ENCODE peak calls at places on chromosome 5, in ten cellular contexts. U, S, Q, J, K, R, F, B, X and Y are unnamed samples.

GRCh38 chr5:149420509-149421371 is 41.6 kb upstream of the IL17B start:
- DNase-seq in U (peak; percentile 56), S (no peak), Q (no peak), J (peak; percentile 64), K (peak; percentile 43), R (peak; percentile 6), F (no peak), B (no peak), X (no peak), Y (no peak)

GRCh38 chr5:179023528-179024189 is at the start of gene ZNF879:
- DNase-seq in U (peak; percentile 95), S (peak; percentile 96), Q (peak; percentile 89), J (peak; percentile 98), K (peak; percentile 97), R (peak; percentile 96), F (peak; percentile 94), B (peak; percentile 59), X (peak; percentile 95), Y (peak; percentile 92)

GRCh38 chr5:64514620-64515019 is 8.8 kb downstream of the RGS7BP start:
- DNase-seq in U (no peak), S (no peak), Q (no peak), J (no peak), K (no peak), R (no peak), F (no peak), B (no peak), X (no peak), Y (no peak)

GRCh38 chr5:179866241-179867078 is 7.8 kb upstream of the MRNIP start:
- DNase-seq in U (no peak), S (no peak), Q (no peak), J (no peak), K (no peak), R (no peak), F (peak; percentile 49), B (peak; percentile 71), X (no peak), Y (peak; percentile 25)

GRCh38 chr5:90528704-90529233 is 615 bp downstream of the LYSMD3 start:
- DNase-seq in U (peak; percentile 32), S (peak; percentile 54), Q (no peak), J (peak; percentile 26), K (peak; percentile 27), R (peak; percentile 23), F (peak; percentile 50), B (peak; percentile 34), X (no peak), Y (peak; percentile 31)

GRCh38 chr5:12772276-12772675 is 868.0 kb upstream of the CTNND2 start:
- DNase-seq in U (no peak), S (no peak), Q (no peak), J (no peak), K (no peak), R (no peak), F (no peak), B (no peak), X (no peak), Y (no peak)

GRCh38 chr5:78417026-78417425 is 56.6 kb downstream of the SCAMP1 start:
- DNase-seq in U (peak; percentile 93), S (no peak), Q (no peak), J (peak; percentile 86), K (peak; percentile 63), R (no peak), F (no peak), B (no peak), X (no peak), Y (no peak)

GRCh38 chr5:53871772-53872171 is 311.3 kb downstream of the NDUFS4 start:
- DNase-seq in U (no peak), S (no peak), Q (no peak), J (no peak), K (no peak), R (no peak), F (no peak), B (no peak), X (no peak), Y (peak; percentile 14)

GRCh38 chr5:114450516-114450909 is 88.6 kb downstream of the KCNN2 start:
- DNase-seq in U (peak; percentile 8), S (no peak), Q (no peak), J (peak; percentile 5), K (no peak), R (peak; percentile 26), F (no peak), B (no peak), X (no peak), Y (peak; percentile 6)

GRCh38 chr5:116661419-116661818 is 86.8 kb upstream of the SEMA6A start:
- DNase-seq in U (no peak), S (no peak), Q (no peak), J (no peak), K (no peak), R (no peak), F (no peak), B (no peak), X (no peak), Y (no peak)

GRCh38 chr5:43007911-43008368 is 32.2 kb downstream of the ANXA2R start:
- DNase-seq in U (peak; percentile 81), S (peak; percentile 88), Q (no peak), J (peak; percentile 82), K (peak; percentile 84), R (peak; percentile 84), F (peak; percentile 89), B (peak; percentile 73), X (peak; percentile 76), Y (peak; percentile 92)
- TF ChIP-seq CTCF in U (no peak), S (no peak), Q (no peak), J (peak; percentile 0), K (no peak), R (peak; percentile 12), F (no peak), B (peak; percentile 14), X (no peak), Y (no peak)

DNA sequence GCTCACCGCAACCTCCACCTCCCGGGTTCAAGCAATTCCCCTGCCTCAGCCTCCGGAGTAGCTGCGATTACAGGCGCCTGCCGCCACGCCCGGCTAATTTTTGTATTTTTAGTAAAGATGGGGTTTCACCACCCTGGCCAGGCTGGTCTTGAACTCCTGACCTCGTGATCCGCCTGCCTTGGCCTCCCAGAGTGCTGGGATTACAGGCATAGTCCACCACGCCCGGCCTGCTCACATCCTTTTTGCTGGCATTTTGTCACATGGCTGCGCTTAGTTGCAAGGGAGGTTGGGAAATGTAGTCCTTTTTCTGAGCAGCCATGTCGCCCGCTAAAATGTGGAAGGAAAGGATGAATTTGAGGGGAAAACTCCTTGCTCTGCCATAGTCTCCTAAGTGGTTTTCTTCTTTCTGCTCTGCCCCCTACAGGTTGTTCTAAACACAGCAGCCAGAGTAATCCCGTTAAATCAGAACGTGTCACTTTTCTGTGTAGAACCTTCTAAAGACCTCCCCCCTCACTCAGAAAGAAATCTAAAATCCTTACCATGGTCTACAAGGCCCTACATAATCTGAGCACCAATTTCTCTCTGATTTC is 57.8 kb upstream of the HSPA9 start:
- DNase-seq in U (peak; percentile 85), S (peak; percentile 92), Q (peak; percentile 55), J (peak; percentile 90), K (peak; percentile 75), R (peak; percentile 71), F (peak; percentile 36), B (peak; percentile 27), X (peak; percentile 73), Y (peak; percentile 68)
- TF ChIP-seq CTCF in U (peak; percentile 47), S (peak; percentile 52), Q (peak; percentile 35), J (peak; percentile 52), K (peak; percentile 33), R (peak; percentile 34), F (peak; percentile 65), B (peak; percentile 56), X (peak; percentile 57), Y (peak; percentile 50)

GRCh38 chr5:141373673-141374317 is at the start of gene PCDHGA6:
- DNase-seq in U (peak; percentile 53), S (peak; percentile 49), Q (no peak), J (peak; percentile 73), K (peak; percentile 25), R (no peak), F (no peak), B (no peak), X (no peak), Y (peak; percentile 16)

GRCh38 chr5:141366016-141366896 is 2.3 kb downstream of the PCDHGA5 start:
- DNase-seq in U (no peak), S (no peak), Q (no peak), J (no peak), K (no peak), R (no peak), F (no peak), B (no peak), X (no peak), Y (no peak)

GRCh38 chr5:141371572-141372475 is 1.8 kb downstream of the PCDHGB3 start:
- DNase-seq in U (no peak), S (no peak), Q (no peak), J (no peak), K (no peak), R (no peak), F (no peak), B (no peak), X (no peak), Y (no peak)

GRCh38 chr5:141374627-141375026 is 936 bp downstream of the PCDHGA6 start:
- DNase-seq in U (no peak), S (no peak), Q (no peak), J (no peak), K (no peak), R (no peak), F (no peak), B (no peak), X (no peak), Y (no peak)

DNA sequence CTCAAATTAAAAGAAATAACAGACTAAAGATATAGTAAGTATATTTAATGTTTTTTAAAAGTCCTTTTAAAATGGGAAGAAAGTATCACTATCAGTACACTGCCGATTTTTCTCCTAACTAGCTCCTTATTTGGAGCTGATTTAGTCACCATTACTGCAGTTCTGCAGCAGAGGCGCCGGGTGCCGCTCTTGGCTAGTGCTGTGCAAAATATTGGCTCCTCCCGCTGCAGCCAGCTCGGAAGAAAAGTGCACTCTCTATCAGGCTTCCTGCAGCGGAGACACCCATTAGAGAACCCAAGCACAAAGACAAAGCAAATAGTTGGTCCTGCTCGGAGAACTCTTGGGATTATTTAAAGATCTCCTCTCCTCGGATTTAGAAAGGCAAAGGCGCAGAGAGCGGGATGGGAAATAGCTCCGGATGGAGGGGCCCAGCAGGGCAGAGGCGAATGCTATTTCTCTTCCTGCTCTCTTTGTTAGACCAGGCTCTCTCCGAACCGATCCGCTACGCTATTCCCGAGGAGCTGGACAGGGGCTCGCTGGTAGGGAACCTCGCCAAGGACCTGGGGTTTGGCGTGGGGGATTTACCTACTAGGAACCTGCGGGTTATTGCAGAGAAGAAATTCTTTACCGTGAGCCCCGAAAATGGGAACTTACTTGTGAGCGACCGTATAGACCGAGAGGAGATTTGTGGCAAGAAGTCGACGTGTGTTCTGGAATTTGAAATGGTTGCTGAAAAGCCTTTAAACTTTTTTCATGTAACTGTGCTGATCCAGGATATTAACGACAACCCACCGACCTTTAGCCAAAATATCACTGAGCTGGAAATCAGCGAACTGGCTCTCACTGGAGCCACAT is at the start of gene PCDHGB3:
- DNase-seq in U (peak; percentile 76), S (peak; percentile 40), Q (no peak), J (peak; percentile 77), K (peak; percentile 53), R (no peak), F (peak; percentile 48), B (peak; percentile 84), X (no peak), Y (peak; percentile 77)
- TF ChIP-seq CTCF in U (peak; percentile 64), S (peak; percentile 24), Q (peak; percentile 36), J (peak; percentile 55), K (peak; percentile 44), R (no peak), F (peak; percentile 27), B (peak; percentile 77), X (no peak), Y (peak; percentile 57)

GRCh38 chr5:126777257-126777973 is 479 bp downstream of the LMNB1 start:
- DNase-seq in U (peak; percentile 43), S (peak; percentile 72), Q (no peak), J (peak; percentile 64), K (peak; percentile 70), R (peak; percentile 76), F (peak; percentile 61), B (peak; percentile 46), X (peak; percentile 62), Y (peak; percentile 78)
- TF ChIP-seq CTCF in U (peak; percentile 26), S (no peak), Q (no peak), J (no peak), K (no peak), R (peak; percentile 19), F (no peak), B (no peak), X (no peak), Y (no peak)